ENCODE peak calls at places on chromosomes 1 and 21, in five cellular contexts. D is HEK293T, E is iPS-NIHi11, S is NCI-H1105 treated with DMSO at 0.1 percent for 48 hours, I is anterior cingulate cortex. P is an unnamed sample.

GRCh38 chr1:47442844-47443529 is 5.1 kb downstream of the FOXD2 start:
- DNase-seq in D (no peak), E (no peak), S (no peak), I (no peak), P (no peak)

GRCh38 chr1:217048104-217048707 is 325.0 kb upstream of the ESRRG start:
- DNase-seq in D (peak; percentile 51), E (peak; percentile 70), S (no peak), I (no peak), P (no peak)

GRCh38 chr1:173506437-173506836 is 29.3 kb downstream of the PRDX6 start:
- DNase-seq in D (no peak), E (peak; percentile 26), S (no peak), I (no peak), P (no peak)

GRCh38 chr21:29177800-29178199 is 47.4 kb downstream of the MAP3K7CL start:
- DNase-seq in D (no peak), E (no peak), S (no peak), I (no peak), P (no peak)

GRCh38 chr1:200075938-200076546 is 48.5 kb downstream of the NR5A2 start:
- DNase-seq in D (no peak), E (no peak), S (no peak), I (no peak), P (no peak)

GRCh38 chr21:33296156-33296555 is 28.6 kb upstream of the IFNAR1 start:
- DNase-seq in D (no peak), E (no peak), S (no peak), I (no peak), P (no peak)

GRCh38 chr1:204331275-204331674 is 28.5 kb downstream of the PLEKHA6 start:
- DNase-seq in D (no peak), E (no peak), S (no peak), I (no peak), P (no peak)

GRCh38 chr1:200022239-200022804 is 5.2 kb upstream of the NR5A2 start:
- DNase-seq in D (no peak), E (no peak), S (no peak), I (no peak), P (no peak)

GRCh38 chr1:104765115-104765514 is 1015.4 kb downstream of the AMY1C start:
- DNase-seq in D (no peak), E (no peak), S (no peak), I (no peak), P (no peak)

GRCh38 chr1:216034506-216034905 is 388.7 kb downstream of the USH2A start:
- DNase-seq in D (peak; percentile 26), E (peak; percentile 55), S (peak; percentile 24), I (no peak), P (no peak)

GRCh38 chr1:99503276-99503747 is 142.6 kb upstream of the PALMD start:
- DNase-seq in D (no peak), E (no peak), S (no peak), I (no peak), P (no peak)

GRCh38 chr1:79355073-79355472 is 348.5 kb upstream of the ADGRL4 start:
- DNase-seq in D (no peak), E (no peak), S (no peak), I (no peak), P (no peak)

GRCh38 chr1:201006450-201006849 is 17.1 kb downstream of the KIF21B start:
- DNase-seq in D (no peak), E (no peak), S (no peak), I (no peak), P (no peak)

GRCh38 chr1:19284881-19285280 is 3.7 kb downstream of the AKR7A3 start:
- DNase-seq in D (no peak), E (no peak), S (no peak), I (no peak), P (no peak)